ENCODE peak calls at places on chromosomes 2 and 18, in six cellular contexts. B is GM23248, H is fibroblast of lung, R is neural progenitor cell, J is hepatocyte, S is K562. Z is an unnamed sample.
A peak's percentile ranks its signal among the peaks of the same experiment; 100 is the strongest.

GRCh38 chr2:216590780-216591179 is 42.4 kb upstream of the IGFBP2 start:
- DNase-seq in H (peak; percentile 66), B (peak; percentile 66), R (no peak), J (no peak), S (no peak), Z (no peak)

GRCh38 chr2:215454519-215454918 is 18.7 kb upstream of the FN1 start:
- DNase-seq in S (peak; percentile 44), B (peak; percentile 55), H (peak; percentile 66), J (peak; percentile 47), R (peak; percentile 31), Z (peak; percentile 62)

GRCh38 chr2:28993211-28993960 is 12.3 kb downstream of the TOGARAM2 start:
- DNase-seq in S (no peak), R (no peak), H (no peak), J (no peak), B (no peak), Z (no peak)

GRCh38 chr18:3624818-3625716 is 175.1 kb downstream of the TGIF1 start:
- DNase-seq in J (peak; percentile 76), B (peak; percentile 95), R (no peak), H (peak; percentile 92), S (peak; percentile 85), Z (peak; percentile 76)

GRCh38 chr2:10486601-10487079 is 38.5 kb upstream of the ODC1 start:
- DNase-seq in B (no peak), R (no peak), H (no peak), S (no peak), J (no peak), Z (peak; percentile 24)

GRCh38 chr18:76844742-76845477 is 22.6 kb downstream of the ZNF236 start:
- DNase-seq in S (no peak), B (peak; percentile 23), H (peak; percentile 24), J (no peak), R (no peak), Z (no peak)

GRCh38 chr2:236085647-236086046 is 82.5 kb downstream of the GBX2 start:
- DNase-seq in B (no peak), H (no peak), R (peak; percentile 77), J (no peak), S (no peak), Z (no peak)

GRCh38 chr2:144456680-144457079 is 63.2 kb downstream of the ZEB2 start:
- DNase-seq in J (peak; percentile 49), H (peak; percentile 91), R (no peak), B (peak; percentile 99), S (peak; percentile 62), Z (peak; percentile 86)

GRCh38 chr2:68302281-68302680 is 17.5 kb downstream of the CNRIP1 start:
- DNase-seq in J (no peak), S (no peak), H (no peak), B (peak; percentile 75), R (no peak), Z (no peak)

GRCh38 chr2:227374158-227374557 is 4.9 kb downstream of the TM4SF20 start:
- DNase-seq in B (peak; percentile 93), R (no peak), H (peak; percentile 32), S (no peak), J (no peak), Z (peak; percentile 97)

GRCh38 chr2:109663721-109664120 is 49.6 kb downstream of the SOWAHC start:
- DNase-seq in J (no peak), B (peak; percentile 91), S (no peak), H (peak; percentile 79), R (no peak), Z (peak; percentile 32)

GRCh38 chr18:32530947-32531651 is 60.4 kb upstream of the GAREM1 start:
- DNase-seq in H (peak; percentile 43), J (peak; percentile 65), R (no peak), B (peak; percentile 25), S (no peak), Z (peak; percentile 33)

GRCh38 chr2:205683179-205683978 is 1.1 kb downstream of the NRP2 start:
- DNase-seq in B (peak; percentile 81), H (peak; percentile 90), R (no peak), S (no peak), J (no peak), Z (no peak)

GRCh38 chr2:203062126-203062525 is 47.5 kb downstream of the NBEAL1 start:
- DNase-seq in S (no peak), B (no peak), R (no peak), H (peak; percentile 18), J (no peak), Z (no peak)

GRCh38 chr2:190119948-190120347 is 57.4 kb upstream of the MSTN start:
- DNase-seq in S (no peak), H (peak; percentile 19), R (no peak), B (peak; percentile 15), J (no peak), Z (no peak)

GRCh38 chr2:229849073-229849472 is 72.7 kb downstream of the TRIP12 start:
- DNase-seq in R (no peak), J (no peak), B (no peak), H (no peak), S (no peak), Z (no peak)

GRCh38 chr18:75287006-75287405 is 76.4 kb downstream of the TSHZ1 start:
- DNase-seq in B (no peak), S (no peak), J (no peak), R (no peak), H (no peak), Z (no peak)

GRCh38 chr2:205197468-205198129 is 484.7 kb upstream of the NRP2 start:
- DNase-seq in S (no peak), R (no peak), J (no peak), H (no peak), B (peak; percentile 39), Z (no peak)

GRCh38 chr2:219331560-219332213 is 857 bp downstream of the RESP18 start:
- DNase-seq in J (peak; percentile 66), H (peak; percentile 29), R (peak; percentile 84), B (peak; percentile 61), S (peak; percentile 58), Z (peak; percentile 33)

GRCh38 chr2:74834806-74835755 is 1.2 kb downstream of the HK2 start:
- DNase-seq in J (peak; percentile 73), H (peak; percentile 42), S (peak; percentile 83), B (peak; percentile 67), R (peak; percentile 95), Z (peak; percentile 84)

GRCh38 chr2:8447610-8448221 is 234.1 kb upstream of the ID2 start:
- DNase-seq in J (no peak), R (no peak), S (no peak), B (peak; percentile 90), H (peak; percentile 19), Z (no peak)

GRCh38 chr2:121246704-121247255 is 38.2 kb downstream of the TFCP2L1 start:
- DNase-seq in S (no peak), J (no peak), B (no peak), R (no peak), H (no peak), Z (no peak)

GRCh38 chr2:99865818-99866676 is 276.3 kb downstream of the AFF3 start:
- DNase-seq in R (no peak), S (no peak), H (peak; percentile 28), B (peak; percentile 40), J (no peak), Z (no peak)

GRCh38 chr2:78541451-78542267 is 483.8 kb upstream of the REG3G start:
- DNase-seq in B (no peak), S (peak; percentile 90), J (no peak), R (no peak), H (no peak), Z (no peak)

GRCh38 chr2:161746891-161747535 is 122.8 kb downstream of the SLC4A10 start:
- DNase-seq in R (peak; percentile 3), J (no peak), H (no peak), S (no peak), B (no peak), Z (no peak)

GRCh38 chr2:219510512-219511135 is 3.7 kb upstream of the ASIC4 start:
- DNase-seq in H (no peak), B (no peak), S (peak; percentile 62), R (peak; percentile 40), J (no peak), Z (no peak)

GRCh38 chr2:61905372-61906186 is at the start of gene COMMD1:
- DNase-seq in B (peak; percentile 92), J (peak; percentile 87), H (peak; percentile 67), S (peak; percentile 84), R (peak; percentile 86), Z (peak; percentile 85)

GRCh38 chr2:202185816-202186221 is 52.6 kb downstream of the SUMO1 start:
- DNase-seq in S (no peak), B (peak; percentile 54), H (peak; percentile 26), J (no peak), R (no peak), Z (peak; percentile 46)

GRCh38 chr2:188787661-188788044 is 186.5 kb upstream of the COL3A1 start:
- DNase-seq in S (no peak), R (no peak), H (peak; percentile 57), J (peak; percentile 12), B (peak; percentile 64), Z (peak; percentile 23)

GRCh38 chr2:24559714-24560113 is 68.7 kb downstream of the NCOA1 start:
- DNase-seq in S (no peak), R (no peak), H (no peak), B (peak; percentile 14), J (no peak), Z (peak; percentile 49)

GRCh38 chr2:24558781-24559540 is 67.9 kb downstream of the NCOA1 start:
- DNase-seq in H (no peak), B (no peak), S (no peak), J (no peak), R (no peak), Z (no peak)
- H3K27ac ChIP-seq in H (no peak overlapping the region), B (no peak overlapping the region), S (no peak overlapping the region), J (no peak overlapping the region), R (no peak overlapping the region), Z (no peak overlapping the region)

DNA sequence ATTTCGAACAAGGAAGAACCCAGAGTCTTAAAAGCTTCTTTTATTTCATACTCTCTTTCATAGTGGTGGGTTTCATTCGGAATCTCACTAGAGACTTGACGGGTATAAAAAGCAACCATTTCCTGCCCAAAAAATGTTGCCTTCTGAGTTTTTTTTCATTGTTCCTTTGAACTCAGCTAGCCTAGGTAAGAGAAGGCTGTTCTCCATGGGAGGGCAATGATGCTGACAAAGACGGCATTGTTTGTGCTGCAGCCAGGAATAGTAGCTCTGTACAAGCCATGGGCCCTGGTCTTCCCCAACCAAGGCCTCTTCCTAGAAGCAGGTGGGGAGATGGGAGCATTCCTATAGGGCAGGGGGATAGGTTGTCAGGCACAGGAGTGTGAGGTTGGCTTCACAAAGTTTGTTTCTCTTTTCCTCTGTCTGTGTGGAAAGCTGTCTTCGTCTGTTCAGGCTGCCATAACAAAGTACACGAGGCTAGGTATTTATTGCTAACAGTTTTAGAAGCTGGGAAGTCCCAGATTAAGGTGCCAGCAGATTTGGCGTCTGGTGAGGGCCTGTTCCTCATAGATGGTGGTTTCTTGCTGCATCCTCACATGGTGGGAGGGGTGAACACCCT is 405.1 kb downstream of the NBAS start:
- DNase-seq in B (no peak), H (no peak), S (no peak), R (peak; percentile 60), J (no peak), Z (no peak)
- TF ChIP-seq EZH2 in B (no peak), H (no peak), S (no peak), R (no peak), J (no peak), Z (no peak)

GRCh38 chr2:50126077-50126476 is 905.9 kb downstream of the NRXN1 start:
- DNase-seq in S (no peak), H (no peak), B (no peak), R (no peak), J (no peak), Z (no peak)

GRCh38 chr2:50125230-50125629 is 906.7 kb downstream of the NRXN1 start:
- DNase-seq in S (no peak), B (no peak), J (peak; percentile 8), H (no peak), R (no peak), Z (peak; percentile 11)

GRCh38 chr2:50126845-50127244 is 905.1 kb downstream of the NRXN1 start:
- DNase-seq in J (peak; percentile 6), R (no peak), S (no peak), B (no peak), H (no peak), Z (peak; percentile 1)
- H3K27ac ChIP-seq in J (no peak overlapping the region), R (no peak overlapping the region), S (no peak overlapping the region), B (no peak overlapping the region), H (no peak overlapping the region), Z (no peak overlapping the region)

GRCh38 chr18:22165603-22166069 is 3.8 kb upstream of the GATA6 start:
- DNase-seq in H (no peak), S (no peak), R (peak; percentile 77), B (no peak), J (peak; percentile 37), Z (no peak)
- TF ChIP-seq EZH2 in H (no peak), S (no peak), R (peak; percentile 47), B (peak; percentile 38), J (peak; percentile 69), Z (no peak)